ENCODE peak calls at places on chromosomes 7 and 10, in five cellular contexts. W is A549, A is K562, Y is H1, C is HepG2. L is an unnamed sample.

GRCh38 chr7:464712-465461 is 54.8 kb downstream of the PDGFA start:
- DNase-seq in Y (no peak), A (no peak), W (no peak), C (peak), L (no peak)

GRCh38 chr7:111333010-111333409 is 229.3 kb downstream of the IMMP2L start:
- DNase-seq in C (no peak), Y (no peak), A (no peak), W (no peak), L (no peak)

GRCh38 chr7:37448057-37448636 is 517 bp downstream of the ELMO1 start:
- DNase-seq in Y (no peak), A (no peak), C (no peak), W (no peak), L (no peak)

GRCh38 chr10:34585422-34586115 is 229.5 kb downstream of the PARD3 start:
- DNase-seq in W (no peak), A (no peak), C (no peak), Y (no peak), L (no peak)

GRCh38 chr10:81847675-81848074 is 27.3 kb upstream of the NRG3 start:
- DNase-seq in W (no peak), C (no peak), A (no peak), Y (no peak), L (no peak)

GRCh38 chr10:4671451-4672145 is 154.4 kb upstream of the AKR1E2 start:
- DNase-seq in C (no peak), A (no peak), W (peak), Y (no peak), L (no peak)

GRCh38 chr7:7911339-7911738 is 57.3 kb upstream of the GLCCI1 start:
- DNase-seq in A (no peak), W (peak), Y (peak), C (peak), L (no peak)

GRCh38 chr10:282294-283139 is 147.3 kb downstream of the ZMYND11 start:
- DNase-seq in A (no peak), W (no peak), C (no peak), Y (no peak), L (no peak)

GRCh38 chr10:70122742-70123141 is 9.9 kb downstream of the AIFM2 start:
- DNase-seq in C (no peak), A (no peak), Y (no peak), W (no peak), L (no peak)

GRCh38 chr10:33134011-33134751 is 176.2 kb upstream of the ITGB1 start:
- DNase-seq in C (peak), W (peak), A (no peak), Y (no peak), L (peak)

GRCh38 chr7:134903073-134903790 is 83.1 kb upstream of the AGBL3 start:
- DNase-seq in A (no peak), W (no peak), C (no peak), Y (no peak), L (no peak)

GRCh38 chr10:74799840-74800239 is 26.6 kb upstream of the KAT6B start:
- DNase-seq in C (peak), Y (no peak), W (peak), A (no peak), L (no peak)

GRCh38 chr7:90210925-90211324 is 615 bp upstream of the STEAP2 start:
- DNase-seq in Y (no peak), W (no peak), C (peak), A (no peak), L (no peak)

GRCh38 chr7:100506356-100506930 is 22.7 kb downstream of the NYAP1 start:
- DNase-seq in C (peak), Y (no peak), A (no peak), W (peak), L (no peak)

GRCh38 chr10:131834152-131834810 is 66.5 kb upstream of the PPP2R2D start:
- DNase-seq in A (no peak), Y (no peak), W (no peak), C (no peak), L (no peak)

GRCh38 chr10:10209152-10209551 is 808.5 kb upstream of the CELF2 start:
- DNase-seq in Y (no peak), A (no peak), C (no peak), W (no peak), L (no peak)

GRCh38 chr10:131843089-131843595 is 57.7 kb upstream of the PPP2R2D start:
- DNase-seq in C (no peak), A (no peak), Y (no peak), W (no peak), L (no peak)

DNA sequence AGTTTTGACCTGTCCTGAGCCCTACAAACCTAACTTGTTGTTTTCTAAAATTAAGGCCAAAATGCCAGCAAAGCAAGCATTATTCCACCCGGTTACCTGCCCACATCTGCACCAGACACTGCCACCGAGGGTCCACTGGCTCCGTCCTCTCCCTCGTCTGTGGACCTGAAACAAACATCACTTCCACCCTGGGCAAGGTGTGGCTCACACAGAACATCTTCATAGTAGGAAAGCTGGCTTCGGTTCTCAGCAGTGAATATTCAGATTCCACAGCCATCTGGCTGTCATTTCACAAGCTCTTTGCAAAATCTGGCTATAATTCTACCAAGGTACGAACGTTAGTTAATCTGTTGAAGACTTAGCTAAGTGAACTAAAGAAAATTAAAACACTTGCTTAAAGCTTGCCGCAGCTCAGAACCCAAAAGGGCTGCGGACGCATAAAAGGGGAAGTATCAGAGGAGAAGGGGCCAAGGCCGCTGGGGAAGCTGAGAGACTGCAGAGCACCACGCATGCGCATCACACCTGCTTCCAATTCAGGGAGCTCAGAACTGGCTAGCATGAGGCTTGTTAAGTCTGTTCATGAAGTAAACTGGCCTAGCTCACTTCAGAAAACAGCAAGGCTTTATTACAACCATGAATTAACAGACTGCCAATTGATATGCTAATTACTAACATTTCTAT is 46.2 kb downstream of the PTPRN2 start:
- DNase-seq in W (no peak), Y (no peak), C (no peak), A (peak), L (no peak)
- TF ChIP-seq KDM1A in W (no peak), Y (no peak), C (no peak), A (no peak), L (no peak)

DNA sequence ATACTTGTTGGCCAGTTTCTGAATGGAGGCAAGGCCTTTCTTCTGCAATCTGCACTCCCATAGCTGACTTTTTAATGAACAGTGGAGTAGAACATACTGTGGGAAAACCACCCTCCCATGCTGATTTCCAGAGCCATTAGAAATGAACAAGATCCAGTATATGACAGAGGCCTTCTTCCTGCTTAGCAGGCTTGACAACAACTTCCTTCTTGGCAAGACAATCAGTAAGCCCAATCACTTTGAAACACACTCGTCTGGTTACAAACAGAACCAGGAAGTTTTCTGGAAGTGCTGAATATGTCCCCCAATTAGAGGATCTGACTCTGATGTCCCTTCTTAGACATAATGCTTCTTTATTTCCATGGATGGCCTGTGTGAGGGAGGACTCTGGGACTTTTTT is 103.4 kb downstream of the SAMD9 start:
- DNase-seq in A (no peak), W (no peak), Y (no peak), C (no peak), L (no peak)
- TF ChIP-seq RFX5 in A (no peak), W (no peak), Y (no peak), C (no peak), L (no peak)

DNA sequence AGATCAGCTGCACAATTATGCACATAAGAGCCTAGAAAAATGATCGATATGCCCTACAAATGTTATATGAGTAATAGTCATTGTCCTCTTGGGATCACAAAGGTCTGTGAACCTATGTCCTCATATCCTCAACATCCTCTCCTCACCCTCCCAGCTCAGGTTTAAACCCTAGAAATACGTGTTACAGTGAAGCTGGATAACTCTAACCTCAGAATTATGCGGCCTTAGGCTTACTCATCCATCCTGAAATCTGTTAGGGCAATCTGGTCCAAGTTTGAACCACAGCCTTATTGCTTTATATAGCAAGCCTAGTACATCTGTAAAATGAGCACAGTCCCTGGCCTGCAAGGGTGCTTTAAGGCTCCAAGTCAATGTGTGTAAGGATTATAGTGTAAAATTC is 84.2 kb upstream of the FRMD4A start:
- DNase-seq in W (no peak), C (no peak), Y (no peak), A (no peak), L (no peak)
- TF ChIP-seq CEBPB in W (no peak), C (no peak), Y (no peak), A (no peak), L (no peak)

GRCh38 chr10:128625926-128626325 is 499.7 kb upstream of the MKI67 start:
- DNase-seq in A (no peak), C (no peak), Y (no peak), W (no peak), L (no peak)
- TF ChIP-seq KDM1A in A (no peak), C (no peak), Y (no peak), W (no peak), L (no peak)

GRCh38 chr10:13820119-13820518 is 233.4 kb downstream of the PRPF18 start:
- DNase-seq in A (no peak), Y (no peak), C (no peak), W (no peak), L (no peak)

GRCh38 chr10:13812804-13813203 is 226.0 kb downstream of the PRPF18 start:
- DNase-seq in W (no peak), A (no peak), Y (no peak), C (no peak), L (no peak)

GRCh38 chr10:13815766-13816165 is 229.0 kb downstream of the PRPF18 start:
- DNase-seq in Y (no peak), A (no peak), C (no peak), W (no peak), L (no peak)

GRCh38 chr10:13813540-13813939 is 226.8 kb downstream of the PRPF18 start:
- DNase-seq in Y (no peak), A (no peak), C (no peak), W (no peak), L (no peak)

GRCh38 chr10:13816195-13816926 is 229.6 kb downstream of the PRPF18 start:
- DNase-seq in A (no peak), W (no peak), Y (no peak), C (no peak), L (no peak)
- TF ChIP-seq RFX5 in A (no peak), W (no peak), Y (no peak), C (no peak), L (no peak)

DNA sequence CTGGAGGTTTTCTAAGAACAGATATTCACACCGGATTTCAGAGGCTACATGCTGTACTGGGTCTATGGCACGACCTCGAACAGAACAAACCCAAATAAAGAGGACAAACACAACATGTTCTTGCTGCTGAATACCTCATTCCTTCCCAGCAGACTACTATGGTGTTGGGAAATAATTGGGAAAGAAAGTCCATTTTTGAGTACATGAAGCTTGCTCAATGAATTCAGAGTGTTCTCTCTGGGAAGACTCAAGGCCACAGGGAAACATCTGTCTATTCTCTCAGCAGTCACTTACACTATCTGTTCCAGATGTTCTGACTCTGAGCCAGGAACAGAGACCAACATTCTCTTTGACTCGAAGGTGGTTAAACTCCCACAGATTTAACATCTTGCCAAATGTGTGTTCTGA is 30.9 kb downstream of the LAMB1 start:
- DNase-seq in Y (no peak), C (peak), W (no peak), A (peak), L (no peak)
- TF ChIP-seq CEBPB in Y (no peak), C (peak), W (no peak), A (peak), L (no peak)

GRCh38 chr10:62506371-62506770 is 132.2 kb downstream of the ZNF365 start:
- DNase-seq in A (no peak), C (no peak), W (no peak), Y (no peak), L (no peak)

GRCh38 chr10:62502995-62503613 is 128.9 kb downstream of the ZNF365 start:
- DNase-seq in Y (no peak), C (no peak), W (no peak), A (no peak), L (no peak)

GRCh38 chr10:62501547-62501946 is 127.4 kb downstream of the ZNF365 start:
- DNase-seq in Y (no peak), A (no peak), C (no peak), W (no peak), L (no peak)

GRCh38 chr10:62498271-62498670 is 124.1 kb downstream of the ZNF365 start:
- DNase-seq in C (no peak), Y (no peak), A (no peak), W (no peak), L (no peak)

GRCh38 chr10:62503871-62504270 is 129.7 kb downstream of the ZNF365 start:
- DNase-seq in A (no peak), Y (no peak), W (no peak), C (no peak), L (no peak)
- TF ChIP-seq KDM1A in A (no peak), Y (no peak), W (no peak), C (no peak), L (no peak)

GRCh38 chr10:63169624-63170023 is 36.5 kb downstream of the NRBF2 start:
- DNase-seq in A (no peak), C (no peak), Y (no peak), W (no peak), L (no peak)
- TF ChIP-seq RFX5 in A (no peak), C (no peak), Y (no peak), W (no peak), L (no peak)

GRCh38 chr7:72446566-72447462 is 34.7 kb upstream of the CALN1 start:
- DNase-seq in W (no peak), C (no peak), A (no peak), Y (no peak), L (no peak)
- TF ChIP-seq CEBPB in W (no peak), C (no peak), A (no peak), Y (no peak), L (no peak)

GRCh38 chr10:72334832-72335393 is 19.8 kb downstream of the DNAJB12 start:
- DNase-seq in W (no peak), A (no peak), C (peak), Y (no peak), L (peak)

GRCh38 chr10:72337039-72337629 is 17.6 kb downstream of the DNAJB12 start:
- DNase-seq in Y (no peak), W (peak), A (peak), C (peak), L (no peak)

GRCh38 chr10:72334196-72334831 is 20.4 kb downstream of the DNAJB12 start:
- DNase-seq in W (no peak), C (no peak), Y (no peak), A (no peak), L (no peak)

GRCh38 chr10:72336259-72337038 is 18.3 kb downstream of the DNAJB12 start:
- DNase-seq in W (no peak), Y (no peak), C (no peak), A (no peak), L (no peak)

GRCh38 chr10:72335394-72336258 is 19.1 kb downstream of the DNAJB12 start:
- DNase-seq in C (no peak), A (no peak), W (no peak), Y (no peak), L (no peak)
- TF ChIP-seq KDM1A in C (no peak), A (no peak), W (no peak), Y (no peak), L (no peak)

L was measured in GM12878.